ENCODE peak calls at places on chromosomes 3 and 15, in five cellular contexts. One of them, this sample, is unnamed. For H3K4me1, the result is how much of the 10 kb centered on the place peaks cover.

GRCh38 chr15:36501063-36501678 is 78.3 kb upstream of the CDIN1 start:
- DNase-seq in left ventricle myocardium inferior: no peak
- DNase-seq in heart right ventricle: no peak
- DNase-seq in suprapubic skin: no peak
- DNase-seq in endodermal cell: peak
- DNase-seq in this sample: no peak

GRCh38 chr3:30848093-30848779 is 46.2 kb downstream of the GADL1 start:
- DNase-seq in heart right ventricle: no peak
- DNase-seq in endodermal cell: no peak
- DNase-seq in suprapubic skin: no peak
- DNase-seq in left ventricle myocardium inferior: no peak
- DNase-seq in this sample: no peak

GRCh38 chr3:183532620-183533409 is 22.7 kb downstream of the KLHL6 start:
- DNase-seq in heart right ventricle: no peak
- DNase-seq in suprapubic skin: no peak
- DNase-seq in left ventricle myocardium inferior: no peak
- DNase-seq in endodermal cell: peak
- DNase-seq in this sample: no peak

GRCh38 chr15:98647026-98647773 is 1.1 kb upstream of the IGF1R start:
- DNase-seq in heart right ventricle: peak
- DNase-seq in left ventricle myocardium inferior: peak
- DNase-seq in suprapubic skin: peak
- DNase-seq in endodermal cell: peak
- DNase-seq in this sample: peak

GRCh38 chr3:124926426-124927116 is 8.0 kb downstream of the MUC13 start:
- DNase-seq in endodermal cell: no peak
- DNase-seq in left ventricle myocardium inferior: no peak
- DNase-seq in suprapubic skin: no peak
- DNase-seq in heart right ventricle: no peak
- DNase-seq in this sample: no peak

GRCh38 chr3:195810455-195810845 is 1.3 kb downstream of the MUC4 start:
- DNase-seq in left ventricle myocardium inferior: no peak
- DNase-seq in suprapubic skin: no peak
- DNase-seq in heart right ventricle: no peak
- DNase-seq in endodermal cell: peak
- DNase-seq in this sample: peak

GRCh38 chr3:69864751-69865150 is 125.5 kb downstream of the MITF start:
- DNase-seq in suprapubic skin: no peak
- DNase-seq in left ventricle myocardium inferior: no peak
- DNase-seq in endodermal cell: no peak
- DNase-seq in heart right ventricle: no peak
- DNase-seq in this sample: no peak

GRCh38 chr3:114418107-114418506 is 124.3 kb downstream of the TIGIT start:
- DNase-seq in left ventricle myocardium inferior: no peak
- DNase-seq in endodermal cell: no peak
- DNase-seq in suprapubic skin: no peak
- DNase-seq in heart right ventricle: no peak
- DNase-seq in this sample: no peak

GRCh38 chr3:155664922-155665695 is 79.8 kb downstream of the PLCH1 start:
- DNase-seq in left ventricle myocardium inferior: peak
- DNase-seq in heart right ventricle: peak
- DNase-seq in endodermal cell: no peak
- DNase-seq in suprapubic skin: no peak
- DNase-seq in this sample: peak

GRCh38 chr3:157508461-157508860 is 5.2 kb upstream of the VEPH1 start:
- DNase-seq in endodermal cell: no peak
- DNase-seq in left ventricle myocardium inferior: no peak
- DNase-seq in heart right ventricle: no peak
- DNase-seq in suprapubic skin: no peak
- DNase-seq in this sample: no peak

GRCh38 chr3:6799264-6799915 is 61.5 kb upstream of the GRM7 start:
- DNase-seq in heart right ventricle: peak
- DNase-seq in suprapubic skin: no peak
- DNase-seq in endodermal cell: peak
- DNase-seq in left ventricle myocardium inferior: no peak
- DNase-seq in this sample: no peak

DNA sequence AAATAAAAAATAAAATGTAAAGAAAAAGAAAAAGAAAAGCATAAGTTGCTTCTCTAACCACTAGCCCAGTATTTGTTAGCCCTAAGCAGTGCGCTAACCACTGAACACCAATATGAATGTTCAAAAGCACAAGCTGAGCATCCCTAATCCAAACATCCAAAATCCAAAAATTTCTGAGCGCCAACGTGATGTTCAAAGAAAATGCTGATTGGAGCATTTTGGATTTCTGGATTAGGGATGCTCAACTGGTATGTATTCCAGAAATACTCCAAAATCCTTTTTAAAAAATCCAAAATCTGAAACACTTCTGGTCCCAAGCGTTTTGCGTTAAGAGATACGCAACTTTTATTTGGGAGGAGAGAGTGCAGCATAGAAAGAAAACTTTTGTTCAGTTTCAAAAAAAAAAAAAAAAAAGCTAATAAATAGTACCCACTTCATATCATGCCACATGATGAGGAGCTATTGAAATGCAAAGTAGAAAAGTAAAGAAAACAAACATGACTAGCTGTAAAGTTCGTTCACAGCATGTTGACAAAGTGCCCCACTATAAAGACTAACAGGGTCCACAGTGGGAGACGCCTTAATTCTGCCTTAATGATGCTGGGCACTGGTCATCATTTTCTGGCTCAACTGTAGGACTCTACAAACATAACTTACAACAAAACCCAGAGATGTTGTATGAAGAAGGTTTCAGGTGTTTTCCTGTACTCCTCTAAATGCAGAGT is 32.4 kb downstream of the EDC3 start:
- DNase-seq in heart right ventricle: no peak
- DNase-seq in suprapubic skin: no peak
- DNase-seq in endodermal cell: no peak
- DNase-seq in left ventricle myocardium inferior: no peak
- DNase-seq in this sample: no peak
- H3K4me1 ChIP-seq in heart right ventricle: under half
- H3K4me1 ChIP-seq in suprapubic skin: under half
- H3K4me1 ChIP-seq in endodermal cell: under half
- H3K4me1 ChIP-seq in left ventricle myocardium inferior: under half
- H3K4me1 ChIP-seq in this sample: under half

GRCh38 chr15:83930392-83930791 is 276.5 kb downstream of the ADAMTSL3 start:
- DNase-seq in suprapubic skin: no peak
- DNase-seq in left ventricle myocardium inferior: no peak
- DNase-seq in heart right ventricle: no peak
- DNase-seq in endodermal cell: no peak
- DNase-seq in this sample: no peak
- H3K4me1 ChIP-seq in suprapubic skin: under half
- H3K4me1 ChIP-seq in left ventricle myocardium inferior: under half
- H3K4me1 ChIP-seq in heart right ventricle: under half
- H3K4me1 ChIP-seq in endodermal cell: under half
- H3K4me1 ChIP-seq in this sample: under half

GRCh38 chr3:138036572-138036971 is 26.6 kb downstream of the CLDN18 start:
- DNase-seq in left ventricle myocardium inferior: no peak
- DNase-seq in endodermal cell: no peak
- DNase-seq in heart right ventricle: no peak
- DNase-seq in suprapubic skin: no peak
- DNase-seq in this sample: no peak
- H3K4me1 ChIP-seq in left ventricle myocardium inferior: under half
- H3K4me1 ChIP-seq in endodermal cell: under half
- H3K4me1 ChIP-seq in heart right ventricle: under half
- H3K4me1 ChIP-seq in suprapubic skin: under half
- H3K4me1 ChIP-seq in this sample: under half

GRCh38 chr3:112681822-112682325 is 40.9 kb upstream of the CCDC80 start:
- DNase-seq in heart right ventricle: no peak
- DNase-seq in endodermal cell: no peak
- DNase-seq in left ventricle myocardium inferior: no peak
- DNase-seq in suprapubic skin: no peak
- DNase-seq in this sample: no peak
- H3K4me1 ChIP-seq in heart right ventricle: under half
- H3K4me1 ChIP-seq in endodermal cell: under half
- H3K4me1 ChIP-seq in left ventricle myocardium inferior: under half
- H3K4me1 ChIP-seq in suprapubic skin: under half
- H3K4me1 ChIP-seq in this sample: under half

This sample was measured in aorta.